ENCODE peak calls at places on chromosome 4, in ten cellular contexts. C is GM04504; P is NCI-H2081; G is cardiac muscle cell; T is stimulated activated CD4-positive, alpha-beta T cell treated with anti-CD3 and anti-CD28 coated beads, Interleukin-1b, Interleukin-23, amount 100 ng/mL, for 1 hour; O is SK-N-SH; I is NCI-H1436; Y is GM03348; F is AG04449; R is cerebellar cortex. X is an unnamed sample.

GRCh38 chr4:20895988-20896387 is 195.7 kb downstream of the PACRGL start:
- DNase-seq in C (no peak), P (no peak), G (no peak), T (no peak), O (no peak), I (no peak), Y (no peak), F (no peak), R (no peak), X (no peak)

GRCh38 chr4:142960867-142961644 is 115.0 kb upstream of the INPP4B start:
- DNase-seq in C (no peak), P (no peak), G (peak; percentile 18), T (no peak), O (no peak), I (no peak), Y (no peak), F (no peak), R (no peak), X (no peak)

GRCh38 chr4:47383829-47384427 is 79.6 kb downstream of the COMMD8 start:
- DNase-seq in C (peak; percentile 8), P (peak; percentile 51), G (peak; percentile 46), T (no peak), O (peak; percentile 43), I (peak; percentile 18), Y (peak; percentile 48), F (no peak), R (peak; percentile 62), X (peak; percentile 45)

GRCh38 chr4:113109106-113109740 is 59.8 kb downstream of the ANK2 start:
- DNase-seq in C (no peak), P (no peak), G (no peak), T (no peak), O (no peak), I (no peak), Y (no peak), F (no peak), R (no peak), X (no peak)

GRCh38 chr4:85486425-85487101 is 11.6 kb downstream of the ARHGAP24 start:
- DNase-seq in C (no peak), P (no peak), G (no peak), T (no peak), O (no peak), I (no peak), Y (no peak), F (no peak), R (no peak), X (peak; percentile 38)

GRCh38 chr4:76663794-76664193 is 228.8 kb downstream of the SHROOM3 start:
- DNase-seq in C (no peak), P (no peak), G (no peak), T (no peak), O (no peak), I (no peak), Y (no peak), F (no peak), R (no peak), X (no peak)

GRCh38 chr4:73891739-73892405 is 22.7 kb downstream of the CXCL1 start:
- DNase-seq in C (peak; percentile 84), P (no peak), G (no peak), T (no peak), O (no peak), I (no peak), Y (peak; percentile 51), F (peak; percentile 85), R (no peak), X (no peak)

GRCh38 chr4:53480909-53481308 is 103.5 kb downstream of the FIP1L1 start:
- DNase-seq in C (no peak), P (no peak), G (no peak), T (no peak), O (no peak), I (no peak), Y (peak; percentile 12), F (no peak), R (no peak), X (peak; percentile 49)

GRCh38 chr4:100103671-100104070 is 86.6 kb downstream of the DDIT4L start:
- DNase-seq in C (no peak), P (no peak), G (no peak), T (no peak), O (no peak), I (no peak), Y (peak; percentile 44), F (no peak), R (no peak), X (no peak)

GRCh38 chr4:140367738-140368137 is 5.7 kb upstream of the SCOC start:
- DNase-seq in C (peak; percentile 2), P (no peak), G (no peak), T (no peak), O (no peak), I (no peak), Y (peak; percentile 21), F (no peak), R (no peak), X (peak; percentile 80)

GRCh38 chr4:15240764-15241163 is 187.1 kb upstream of the C1QTNF7 start:
- DNase-seq in C (no peak), P (no peak), G (no peak), T (no peak), O (no peak), I (no peak), Y (peak; percentile 8), F (no peak), R (no peak), X (no peak)

GRCh38 chr4:157045507-157046127 is 30.3 kb upstream of the GLRB start:
- DNase-seq in C (peak; percentile 38), P (peak; percentile 9), G (peak; percentile 63), T (no peak), O (peak; percentile 53), I (no peak), Y (peak; percentile 74), F (peak; percentile 17), R (peak; percentile 53), X (peak; percentile 85)

GRCh38 chr4:18813055-18813454 is 791.5 kb upstream of the LCORL start:
- DNase-seq in C (no peak), P (no peak), G (no peak), T (no peak), O (no peak), I (no peak), Y (no peak), F (no peak), R (no peak), X (no peak)

GRCh38 chr4:60215906-60216305 is 984.2 kb upstream of the ADGRL3 start:
- DNase-seq in C (no peak), P (no peak), G (no peak), T (no peak), O (no peak), I (no peak), Y (no peak), F (no peak), R (no peak), X (no peak)

GRCh38 chr4:79397951-79398350 is 10.1 kb downstream of the GK2 start:
- DNase-seq in C (no peak), P (no peak), G (no peak), T (no peak), O (no peak), I (no peak), Y (no peak), F (no peak), R (no peak), X (no peak)

GRCh38 chr4:17787315-17787714 is 5.9 kb upstream of the FAM184B start:
- DNase-seq in C (no peak), P (no peak), G (no peak), T (no peak), O (no peak), I (no peak), Y (no peak), F (no peak), R (no peak), X (peak; percentile 26)

GRCh38 chr4:15385928-15386327 is 41.9 kb upstream of the C1QTNF7 start:
- DNase-seq in C (no peak), P (no peak), G (no peak), T (no peak), O (no peak), I (no peak), Y (no peak), F (no peak), R (peak; percentile 98), X (no peak)